ENCODE peak calls at places on chromosomes 12 and 14, in seven cellular contexts. W is NCI-H1092 treated with DMSO at 0.1 percent for 48 hours, B is GM04503, S is iris pigment epithelial cell, E is keratinocyte, U is NCI-H1694 treated with DMSO at 0.1 percent for 48 hours, Q is AG09309. Y is an unnamed sample.

GRCh38 chr14:29584992-29585391 is 342.7 kb downstream of the PRKD1 start:
- DNase-seq in W (peak; percentile 95), B (peak; percentile 73), S (peak; percentile 97), E (no peak), U (peak; percentile 74), Q (peak; percentile 71), Y (no peak)

GRCh38 chr12:25694072-25694471 is 141.0 kb upstream of the LMNTD1 start:
- DNase-seq in W (no peak), B (peak; percentile 53), S (peak; percentile 90), E (no peak), U (no peak), Q (peak; percentile 88), Y (no peak)

GRCh38 chr12:54371328-54372112 is 7.2 kb upstream of the GPR84 start:
- DNase-seq in W (peak; percentile 98), B (no peak), S (no peak), E (no peak), U (no peak), Q (no peak), Y (no peak)

GRCh38 chr12:34292736-34293625 is 270.7 kb downstream of the ALG10 start:
- DNase-seq in W (no peak), B (no peak), S (no peak), E (no peak), U (no peak), Q (no peak), Y (no peak)

GRCh38 chr12:53205747-53206146 is 1.3 kb downstream of the ITGB7 start:
- DNase-seq in W (no peak), B (peak; percentile 65), S (peak; percentile 94), E (no peak), U (no peak), Q (no peak), Y (no peak)

GRCh38 chr14:72172075-72172474 is 239.8 kb downstream of the RGS6 start:
- DNase-seq in W (no peak), B (no peak), S (no peak), E (no peak), U (no peak), Q (no peak), Y (no peak)

GRCh38 chr12:55931780-55932545 is 1.0 kb downstream of the DGKA start:
- DNase-seq in W (no peak), B (no peak), S (no peak), E (no peak), U (no peak), Q (no peak), Y (no peak)

GRCh38 chr12:110957652-110958051 is 37.3 kb upstream of the MYL2 start:
- DNase-seq in W (no peak), B (no peak), S (no peak), E (no peak), U (no peak), Q (no peak), Y (no peak)

GRCh38 chr12:9649532-9649940 is 20.0 kb upstream of the CLEC2D start:
- DNase-seq in W (no peak), B (no peak), S (no peak), E (no peak), U (no peak), Q (no peak), Y (no peak)

GRCh38 chr14:32397871-32398640 is 69.0 kb downstream of the AKAP6 start:
- DNase-seq in W (no peak), B (peak; percentile 80), S (peak; percentile 78), E (peak; percentile 46), U (no peak), Q (peak; percentile 41), Y (no peak)

GRCh38 chr14:53902307-53902706 is 54.3 kb downstream of the BMP4 start:
- DNase-seq in W (no peak), B (no peak), S (no peak), E (no peak), U (no peak), Q (no peak), Y (no peak)

GRCh38 chr14:90281261-90281660 is 24.9 kb downstream of the PSMC1 start:
- DNase-seq in W (no peak), B (no peak), S (peak; percentile 73), E (peak; percentile 40), U (no peak), Q (no peak), Y (peak; percentile 34)

GRCh38 chr12:15256760-15257159 is 35.5 kb upstream of the RERG start:
- DNase-seq in W (no peak), B (no peak), S (peak; percentile 93), E (no peak), U (no peak), Q (no peak), Y (no peak)

GRCh38 chr14:21087294-21088091 is 11.0 kb downstream of the ZNF219 start:
- DNase-seq in W (peak; percentile 10), B (peak; percentile 82), S (peak; percentile 95), E (no peak), U (peak; percentile 27), Q (peak; percentile 78), Y (no peak)

GRCh38 chr14:103343164-103343879 is 9.3 kb downstream of the EIF5 start:
- DNase-seq in W (no peak), B (no peak), S (no peak), E (no peak), U (no peak), Q (no peak), Y (no peak)

GRCh38 chr12:46462641-46463355 is 90.2 kb upstream of the SLC38A2 start:
- DNase-seq in W (no peak), B (no peak), S (no peak), E (no peak), U (no peak), Q (no peak), Y (no peak)

GRCh38 chr14:101182476-101182875 is 279.0 kb upstream of the RTL1 start:
- DNase-seq in W (no peak), B (no peak), S (no peak), E (no peak), U (no peak), Q (no peak), Y (no peak)

GRCh38 chr12:107163413-107163812 is 70.1 kb upstream of the CRY1 start:
- DNase-seq in W (no peak), B (no peak), S (peak; percentile 12), E (no peak), U (no peak), Q (no peak), Y (no peak)

GRCh38 chr12:130484221-130484620 is 146.5 kb downstream of the PIWIL1 start:
- DNase-seq in W (no peak), B (no peak), S (no peak), E (no peak), U (no peak), Q (no peak), Y (no peak)

GRCh38 chr12:124523071-124523470 is 44.3 kb downstream of the NCOR2 start:
- DNase-seq in W (peak; percentile 30), B (no peak), S (no peak), E (no peak), U (peak; percentile 80), Q (no peak), Y (no peak)

GRCh38 chr12:131471946-131472732 is 238.8 kb upstream of the SFSWAP start:
- DNase-seq in W (no peak), B (no peak), S (no peak), E (no peak), U (no peak), Q (no peak), Y (no peak)

GRCh38 chr14:32662234-32662633 is 276.4 kb upstream of the NPAS3 start:
- DNase-seq in W (no peak), B (no peak), S (peak; percentile 73), E (no peak), U (no peak), Q (no peak), Y (peak; percentile 12)

GRCh38 chr12:93572712-93573551 is 457 bp downstream of the SOCS2 start:
- DNase-seq in W (no peak), B (no peak), S (peak; percentile 38), E (no peak), U (no peak), Q (no peak), Y (no peak)

GRCh38 chr14:34629657-34630529 is at the start of gene SNX6:
- DNase-seq in W (peak; percentile 84), B (no peak), S (peak; percentile 72), E (no peak), U (peak; percentile 52), Q (no peak), Y (no peak)

GRCh38 chr12:116002890-116003536 is 274.5 kb downstream of the MED13L start:
- DNase-seq in W (no peak), B (no peak), S (peak; percentile 71), E (no peak), U (no peak), Q (no peak), Y (no peak)

GRCh38 chr14:77346495-77346894 is 25.7 kb downstream of the GSTZ1 start:
- DNase-seq in W (no peak), B (no peak), S (no peak), E (no peak), U (no peak), Q (no peak), Y (no peak)

GRCh38 chr12:53344824-53345485 is 8.8 kb upstream of the SP7 start:
- DNase-seq in W (peak; percentile 35), B (peak; percentile 31), S (peak; percentile 75), E (no peak), U (peak; percentile 39), Q (no peak), Y (no peak)

GRCh38 chr14:54944737-54945391 is 42.2 kb upstream of the GCH1 start:
- DNase-seq in W (no peak), B (no peak), S (no peak), E (no peak), U (no peak), Q (no peak), Y (no peak)

GRCh38 chr12:51973560-51973959 is 22.1 kb downstream of the ACVR1B start:
- DNase-seq in W (no peak), B (peak; percentile 22), S (peak; percentile 53), E (no peak), U (no peak), Q (peak; percentile 39), Y (no peak)

GRCh38 chr12:10720974-10721565 is 2.1 kb downstream of the YBX3 start:
- DNase-seq in W (no peak), B (no peak), S (peak; percentile 36), E (no peak), U (no peak), Q (no peak), Y (no peak)

GRCh38 chr14:36605506-36605857 is 23.1 kb upstream of the NKX2-8 start:
- DNase-seq in W (peak; percentile 23), B (no peak), S (no peak), E (no peak), U (peak; percentile 14), Q (no peak), Y (no peak)

GRCh38 chr14:101196795-101197590 is 293.5 kb upstream of the RTL1 start:
- DNase-seq in W (no peak), B (no peak), S (no peak), E (no peak), U (no peak), Q (no peak), Y (no peak)

GRCh38 chr12:1778911-1779310 is 41.5 kb upstream of the LRTM2 start:
- DNase-seq in W (no peak), B (no peak), S (no peak), E (no peak), U (no peak), Q (no peak), Y (no peak)

GRCh38 chr12:45235087-45236025 is 19.5 kb downstream of the ANO6 start:
- DNase-seq in W (no peak), B (no peak), S (peak; percentile 87), E (peak; percentile 82), U (no peak), Q (peak; percentile 63), Y (no peak)

GRCh38 chr12:4025420-4026358 is 152.5 kb upstream of the PARP11 start:
- DNase-seq in W (no peak), B (no peak), S (no peak), E (no peak), U (no peak), Q (no peak), Y (no peak)

GRCh38 chr12:111546758-111547383 is 52.2 kb downstream of the ATXN2 start:
- DNase-seq in W (no peak), B (no peak), S (peak; percentile 69), E (no peak), U (no peak), Q (no peak), Y (no peak)

Y was measured in epithelial cell of prostate.